ENCODE peak calls at places on chromosomes 1 and 21, in seven cellular contexts. One of them, this sample, is unnamed.

GRCh38 chr1:6145864-6146410 is 34.2 kb downstream of the CHD5 start:
- DNase-seq in hepatocyte: no peak
- DNase-seq in left ventricle myocardium inferior: no peak
- DNase-seq in HL-60: no peak
- DNase-seq in keratinocyte: no peak
- DNase-seq in GM23338: no peak
- DNase-seq in spleen: no peak
- DNase-seq in this sample: no peak

GRCh38 chr1:230308039-230308438 is 118.1 kb downstream of the PGBD5 start:
- DNase-seq in HL-60: no peak
- DNase-seq in spleen: peak; percentile 66
- DNase-seq in GM23338: no peak
- DNase-seq in keratinocyte: no peak
- DNase-seq in left ventricle myocardium inferior: peak; percentile 69
- DNase-seq in hepatocyte: peak; percentile 52
- DNase-seq in this sample: no peak

GRCh38 chr1:26536081-26536480 is 6.5 kb downstream of the RPS6KA1 start:
- DNase-seq in GM23338: no peak
- DNase-seq in spleen: no peak
- DNase-seq in left ventricle myocardium inferior: no peak
- DNase-seq in keratinocyte: no peak
- DNase-seq in HL-60: no peak
- DNase-seq in hepatocyte: no peak
- DNase-seq in this sample: peak; percentile 6

GRCh38 chr1:73781257-73781656 is 416.7 kb downstream of the LRRIQ3 start:
- DNase-seq in keratinocyte: no peak
- DNase-seq in HL-60: no peak
- DNase-seq in hepatocyte: peak; percentile 31
- DNase-seq in GM23338: no peak
- DNase-seq in left ventricle myocardium inferior: no peak
- DNase-seq in spleen: no peak
- DNase-seq in this sample: no peak

GRCh38 chr1:230263573-230264195 is 162.4 kb downstream of the PGBD5 start:
- DNase-seq in spleen: peak; percentile 29
- DNase-seq in left ventricle myocardium inferior: no peak
- DNase-seq in GM23338: no peak
- DNase-seq in hepatocyte: no peak
- DNase-seq in HL-60: no peak
- DNase-seq in keratinocyte: no peak
- DNase-seq in this sample: no peak

GRCh38 chr1:226083303-226084101 is 21.0 kb downstream of the H3-3A start:
- DNase-seq in hepatocyte: peak; percentile 93
- DNase-seq in GM23338: peak; percentile 92
- DNase-seq in left ventricle myocardium inferior: peak; percentile 92
- DNase-seq in HL-60: peak; percentile 75
- DNase-seq in spleen: peak; percentile 97
- DNase-seq in keratinocyte: no peak
- DNase-seq in this sample: peak; percentile 99

GRCh38 chr21:43209575-43210453 is 41.0 kb downstream of the CRYAA start:
- DNase-seq in HL-60: no peak
- DNase-seq in spleen: peak; percentile 64
- DNase-seq in GM23338: no peak
- DNase-seq in hepatocyte: peak; percentile 82
- DNase-seq in keratinocyte: no peak
- DNase-seq in left ventricle myocardium inferior: no peak
- DNase-seq in this sample: no peak

GRCh38 chr1:94325379-94326302 is 88.3 kb upstream of the ARHGAP29 start:
- DNase-seq in hepatocyte: no peak
- DNase-seq in keratinocyte: peak; percentile 88
- DNase-seq in GM23338: no peak
- DNase-seq in spleen: no peak
- DNase-seq in left ventricle myocardium inferior: no peak
- DNase-seq in HL-60: no peak
- DNase-seq in this sample: no peak

GRCh38 chr1:50424940-50425375 is 1.7 kb upstream of the DMRTA2 start:
- DNase-seq in left ventricle myocardium inferior: no peak
- DNase-seq in hepatocyte: no peak
- DNase-seq in GM23338: peak; percentile 33
- DNase-seq in spleen: no peak
- DNase-seq in keratinocyte: no peak
- DNase-seq in HL-60: no peak
- DNase-seq in this sample: peak; percentile 70

GRCh38 chr1:28885472-28885877 is 28.9 kb upstream of the EPB41 start:
- DNase-seq in keratinocyte: no peak
- DNase-seq in spleen: no peak
- DNase-seq in left ventricle myocardium inferior: no peak
- DNase-seq in HL-60: peak; percentile 7
- DNase-seq in GM23338: no peak
- DNase-seq in hepatocyte: no peak
- DNase-seq in this sample: no peak

GRCh38 chr1:67618285-67619018 is 66.5 kb upstream of the GADD45A start:
- DNase-seq in keratinocyte: no peak
- DNase-seq in GM23338: no peak
- DNase-seq in spleen: no peak
- DNase-seq in left ventricle myocardium inferior: no peak
- DNase-seq in hepatocyte: peak; percentile 26
- DNase-seq in HL-60: no peak
- DNase-seq in this sample: no peak

GRCh38 chr1:206604861-206605260 is 7.4 kb downstream of the EIF2D start:
- DNase-seq in keratinocyte: no peak
- DNase-seq in hepatocyte: no peak
- DNase-seq in HL-60: no peak
- DNase-seq in spleen: no peak
- DNase-seq in left ventricle myocardium inferior: no peak
- DNase-seq in GM23338: no peak
- DNase-seq in this sample: no peak

GRCh38 chr1:57422271-57423134 is 1.4 kb downstream of the DAB1 start:
- DNase-seq in spleen: no peak
- DNase-seq in left ventricle myocardium inferior: peak; percentile 20
- DNase-seq in hepatocyte: peak; percentile 65
- DNase-seq in keratinocyte: no peak
- DNase-seq in HL-60: no peak
- DNase-seq in GM23338: peak; percentile 81
- DNase-seq in this sample: peak; percentile 80

GRCh38 chr1:214050513-214051401 is 63.0 kb downstream of the PROX1 start:
- DNase-seq in HL-60: no peak
- DNase-seq in GM23338: no peak
- DNase-seq in hepatocyte: peak; percentile 52
- DNase-seq in left ventricle myocardium inferior: no peak
- DNase-seq in spleen: no peak
- DNase-seq in keratinocyte: no peak
- DNase-seq in this sample: no peak

GRCh38 chr1:184701821-184702220 is 52.8 kb downstream of the EDEM3 start:
- DNase-seq in hepatocyte: no peak
- DNase-seq in HL-60: no peak
- DNase-seq in keratinocyte: no peak
- DNase-seq in spleen: no peak
- DNase-seq in left ventricle myocardium inferior: no peak
- DNase-seq in GM23338: no peak
- DNase-seq in this sample: no peak

GRCh38 chr1:16972210-16972916 is 8.1 kb downstream of the MFAP2 start:
- DNase-seq in hepatocyte: no peak
- DNase-seq in keratinocyte: no peak
- DNase-seq in left ventricle myocardium inferior: no peak
- DNase-seq in HL-60: no peak
- DNase-seq in GM23338: no peak
- DNase-seq in spleen: no peak
- DNase-seq in this sample: peak; percentile 67

GRCh38 chr1:230825061-230825803 is 43.1 kb downstream of the C1orf198 start:
- DNase-seq in hepatocyte: peak; percentile 73
- DNase-seq in spleen: no peak
- DNase-seq in HL-60: no peak
- DNase-seq in GM23338: no peak
- DNase-seq in left ventricle myocardium inferior: no peak
- DNase-seq in keratinocyte: no peak
- DNase-seq in this sample: no peak

GRCh38 chr1:20153000-20153418 is 13.9 kb downstream of the PLA2G2F start:
- DNase-seq in GM23338: peak; percentile 61
- DNase-seq in left ventricle myocardium inferior: peak; percentile 43
- DNase-seq in spleen: no peak
- DNase-seq in HL-60: peak; percentile 66
- DNase-seq in hepatocyte: no peak
- DNase-seq in keratinocyte: no peak
- DNase-seq in this sample: peak; percentile 78

GRCh38 chr1:111620412-111620971 is 903 bp downstream of the RAP1A start:
- DNase-seq in GM23338: peak; percentile 45
- DNase-seq in spleen: no peak
- DNase-seq in left ventricle myocardium inferior: no peak
- DNase-seq in hepatocyte: no peak
- DNase-seq in keratinocyte: no peak
- DNase-seq in HL-60: peak; percentile 77
- DNase-seq in this sample: no peak

GRCh38 chr1:240189386-240189989 is 97.8 kb downstream of the FMN2 start:
- DNase-seq in hepatocyte: peak; percentile 73
- DNase-seq in spleen: no peak
- DNase-seq in left ventricle myocardium inferior: no peak
- DNase-seq in GM23338: peak; percentile 76
- DNase-seq in keratinocyte: no peak
- DNase-seq in HL-60: peak; percentile 36
- DNase-seq in this sample: peak; percentile 50

DNA sequence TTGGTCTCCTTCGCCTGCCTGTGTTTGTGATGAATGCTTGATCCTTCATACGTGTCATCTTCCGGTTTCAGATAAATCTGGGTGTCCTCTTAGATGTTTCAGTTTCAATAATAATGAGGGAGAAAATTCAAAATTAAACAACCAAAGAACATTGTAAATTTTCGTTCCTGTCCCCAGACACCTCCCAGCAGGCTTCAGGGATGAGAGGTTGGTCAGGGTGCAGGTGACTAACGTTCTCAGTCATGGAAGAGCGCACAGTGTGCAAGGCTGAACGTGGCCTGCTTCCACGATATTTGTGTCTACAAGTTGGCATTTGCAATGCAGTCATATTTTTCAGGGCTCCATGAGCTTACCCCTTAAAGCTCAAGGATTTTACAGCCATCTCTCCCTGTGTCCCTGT is 147.1 kb upstream of the ARHGEF16 start:
- DNase-seq in keratinocyte: no peak
- DNase-seq in spleen: no peak
- DNase-seq in GM23338: no peak
- DNase-seq in left ventricle myocardium inferior: no peak
- DNase-seq in HL-60: no peak
- DNase-seq in hepatocyte: no peak
- DNase-seq in this sample: no peak
- H3K4me3 ChIP-seq in keratinocyte: no peak overlapping the region
- H3K4me3 ChIP-seq in spleen: no peak overlapping the region
- H3K4me3 ChIP-seq in GM23338: no peak overlapping the region
- H3K4me3 ChIP-seq in left ventricle myocardium inferior: no peak overlapping the region
- H3K4me3 ChIP-seq in HL-60: no peak overlapping the region
- H3K4me3 ChIP-seq in hepatocyte: no peak overlapping the region
- H3K4me3 ChIP-seq in this sample: no peak overlapping the region

GRCh38 chr21:37045556-37045955 is 27.3 kb downstream of the PIGP start:
- DNase-seq in hepatocyte: no peak
- DNase-seq in GM23338: no peak
- DNase-seq in keratinocyte: no peak
- DNase-seq in left ventricle myocardium inferior: no peak
- DNase-seq in spleen: no peak
- DNase-seq in HL-60: no peak
- DNase-seq in this sample: no peak
- H3K27me3 ChIP-seq in hepatocyte: no peaks in the 10 kb centered on the region
- H3K27me3 ChIP-seq in GM23338: peaks cover 51% of the 10 kb centered on the region
- H3K27me3 ChIP-seq in keratinocyte: no peaks in the 10 kb centered on the region
- H3K27me3 ChIP-seq in left ventricle myocardium inferior: peaks cover 12% of the 10 kb centered on the region
- H3K27me3 ChIP-seq in spleen: no peaks in the 10 kb centered on the region
- H3K27me3 ChIP-seq in HL-60: no peaks in the 10 kb centered on the region
- H3K27me3 ChIP-seq in this sample: peaks cover 18% of the 10 kb centered on the region

DNA sequence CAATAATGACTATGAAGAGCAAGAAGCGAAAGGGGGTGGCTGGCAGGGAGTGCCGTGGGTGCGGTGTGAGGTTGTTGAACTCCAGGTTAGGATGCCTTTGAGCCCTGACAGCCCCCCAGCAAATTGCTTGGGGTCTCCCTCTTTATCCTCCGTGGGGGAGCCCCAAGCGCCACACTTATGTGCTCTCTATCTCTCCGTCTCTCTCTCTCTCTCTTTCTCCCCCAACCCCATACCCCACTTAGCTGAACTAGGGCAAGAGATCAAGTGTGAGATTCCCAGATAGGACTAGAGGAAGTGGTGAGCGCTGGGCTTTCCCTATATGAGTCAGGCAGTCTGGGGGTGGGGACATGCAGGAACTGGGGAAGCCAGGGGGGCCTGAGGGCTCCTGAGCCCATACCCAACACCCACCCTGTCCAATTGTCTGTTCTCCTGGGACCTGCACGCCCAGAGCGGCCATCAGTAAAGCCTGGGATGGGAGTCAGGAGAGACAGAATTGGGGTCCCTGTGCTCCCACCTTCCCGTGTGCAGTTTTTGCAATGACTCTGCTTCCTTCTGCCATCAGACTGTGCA is 7.8 kb downstream of the EFHD2 start:
- DNase-seq in keratinocyte: no peak
- DNase-seq in hepatocyte: peak; percentile 61
- DNase-seq in GM23338: no peak
- DNase-seq in spleen: peak; percentile 84
- DNase-seq in HL-60: peak; percentile 26
- DNase-seq in left ventricle myocardium inferior: no peak
- DNase-seq in this sample: peak; percentile 60
- H3K4me3 ChIP-seq in keratinocyte: peak overlapping the region; percentile 54
- H3K4me3 ChIP-seq in hepatocyte: no peak overlapping the region
- H3K4me3 ChIP-seq in GM23338: no peak overlapping the region
- H3K4me3 ChIP-seq in spleen: peak overlapping the region; percentile 4
- H3K4me3 ChIP-seq in HL-60: no peak overlapping the region
- H3K4me3 ChIP-seq in left ventricle myocardium inferior: no peak overlapping the region
- H3K4me3 ChIP-seq in this sample: no peak overlapping the region

GRCh38 chr1:61353797-61354406 is 271.5 kb downstream of the NFIA start:
- DNase-seq in HL-60: no peak
- DNase-seq in keratinocyte: no peak
- DNase-seq in GM23338: no peak
- DNase-seq in hepatocyte: no peak
- DNase-seq in spleen: no peak
- DNase-seq in left ventricle myocardium inferior: no peak
- DNase-seq in this sample: no peak

GRCh38 chr1:61348025-61348665 is 265.8 kb downstream of the NFIA start:
- DNase-seq in left ventricle myocardium inferior: no peak
- DNase-seq in hepatocyte: no peak
- DNase-seq in HL-60: no peak
- DNase-seq in spleen: no peak
- DNase-seq in GM23338: no peak
- DNase-seq in keratinocyte: no peak
- DNase-seq in this sample: no peak

GRCh38 chr1:61356995-61357394 is 274.6 kb downstream of the NFIA start:
- DNase-seq in hepatocyte: no peak
- DNase-seq in GM23338: no peak
- DNase-seq in keratinocyte: no peak
- DNase-seq in left ventricle myocardium inferior: no peak
- DNase-seq in HL-60: no peak
- DNase-seq in spleen: no peak
- DNase-seq in this sample: no peak

GRCh38 chr1:61357539-61357938 is 275.2 kb downstream of the NFIA start:
- DNase-seq in GM23338: no peak
- DNase-seq in keratinocyte: no peak
- DNase-seq in HL-60: no peak
- DNase-seq in left ventricle myocardium inferior: no peak
- DNase-seq in spleen: no peak
- DNase-seq in hepatocyte: no peak
- DNase-seq in this sample: no peak

GRCh38 chr1:61352845-61353435 is 270.6 kb downstream of the NFIA start:
- DNase-seq in GM23338: peak; percentile 53
- DNase-seq in left ventricle myocardium inferior: no peak
- DNase-seq in keratinocyte: no peak
- DNase-seq in hepatocyte: no peak
- DNase-seq in HL-60: no peak
- DNase-seq in spleen: no peak
- DNase-seq in this sample: peak; percentile 46
- H3K27me3 ChIP-seq in GM23338: no peaks in the 10 kb centered on the region
- H3K27me3 ChIP-seq in left ventricle myocardium inferior: no peaks in the 10 kb centered on the region
- H3K27me3 ChIP-seq in keratinocyte: no peaks in the 10 kb centered on the region
- H3K27me3 ChIP-seq in hepatocyte: no peaks in the 10 kb centered on the region
- H3K27me3 ChIP-seq in HL-60: no peaks in the 10 kb centered on the region
- H3K27me3 ChIP-seq in spleen: no peaks in the 10 kb centered on the region
- H3K27me3 ChIP-seq in this sample: no peaks in the 10 kb centered on the region

This sample was measured in H7.